ENCODE peak calls at places on chromosomes 16 and 17, in ten cellular contexts. I, X, U, F, M, Z, E, J, N and G are unnamed samples.

GRCh38 chr17:34370997-34371395 is 8.0 kb upstream of the CCL1 start:
- DNase-seq in I (no peak), X (no peak), U (no peak), F (no peak), M (no peak), Z (no peak), E (no peak), J (peak; percentile 14), N (no peak), G (no peak)

GRCh38 chr17:30378797-30379302 is at the start of gene CPD:
- DNase-seq in I (peak; percentile 96), X (peak; percentile 95), U (peak; percentile 95), F (peak; percentile 98), M (peak; percentile 97), Z (peak; percentile 98), E (peak; percentile 99), J (peak; percentile 93), N (peak; percentile 98), G (peak; percentile 97)

GRCh38 chr17:78272181-78272913 is 40.9 kb downstream of the TMEM235 start:
- DNase-seq in I (peak; percentile 37), X (no peak), U (peak; percentile 35), F (no peak), M (peak; percentile 81), Z (peak; percentile 77), E (no peak), J (peak; percentile 88), N (peak; percentile 34), G (no peak)

GRCh38 chr16:19436540-19436939 is 18.9 kb downstream of the TMC5 start:
- DNase-seq in I (no peak), X (no peak), U (no peak), F (no peak), M (no peak), Z (no peak), E (no peak), J (no peak), N (no peak), G (no peak)

GRCh38 chr17:70138309-70138865 is 30.9 kb upstream of the KCNJ2 start:
- DNase-seq in I (no peak), X (no peak), U (no peak), F (no peak), M (peak; percentile 6), Z (no peak), E (no peak), J (peak; percentile 84), N (no peak), G (no peak)

GRCh38 chr16:4663756-4664465 is 29.5 kb upstream of the NUDT16L1 start:
- DNase-seq in I (no peak), X (no peak), U (no peak), F (no peak), M (peak; percentile 79), Z (no peak), E (peak; percentile 77), J (peak; percentile 57), N (no peak), G (peak; percentile 83)

GRCh38 chr16:16797239-16797638 is 418.3 kb downstream of the NPIPA7 start:
- DNase-seq in I (no peak), X (no peak), U (no peak), F (no peak), M (no peak), Z (no peak), E (no peak), J (no peak), N (no peak), G (no peak)

GRCh38 chr16:49589721-49590120 is 216.1 kb downstream of the C16orf78 start:
- DNase-seq in I (no peak), X (no peak), U (no peak), F (no peak), M (no peak), Z (no peak), E (peak; percentile 45), J (no peak), N (no peak), G (no peak)

GRCh38 chr16:66979011-66979717 is 9.2 kb upstream of the CES4A start:
- DNase-seq in I (no peak), X (no peak), U (no peak), F (peak; percentile 63), M (peak; percentile 36), Z (no peak), E (peak; percentile 72), J (no peak), N (peak; percentile 37), G (no peak)

GRCh38 chr17:18258356-18259038 is at the start of gene FLII:
- DNase-seq in I (peak; percentile 54), X (peak; percentile 69), U (peak; percentile 59), F (peak; percentile 79), M (peak; percentile 45), Z (no peak), E (peak; percentile 80), J (peak; percentile 34), N (peak; percentile 50), G (peak; percentile 55)

GRCh38 chr16:4179020-4179419 is 62.8 kb upstream of the ADCY9 start:
- DNase-seq in I (no peak), X (no peak), U (no peak), F (no peak), M (peak; percentile 16), Z (peak; percentile 66), E (no peak), J (peak; percentile 69), N (peak; percentile 60), G (no peak)

GRCh38 chr16:27237229-27238015 is 31.1 kb downstream of the NSMCE1 start:
- DNase-seq in I (peak; percentile 62), X (no peak), U (peak; percentile 56), F (no peak), M (peak; percentile 46), Z (peak; percentile 49), E (peak; percentile 65), J (no peak), N (no peak), G (no peak)

GRCh38 chr16:23235176-23235575 is 52.6 kb downstream of the SCNN1G start:
- DNase-seq in I (no peak), X (no peak), U (no peak), F (no peak), M (no peak), Z (no peak), E (no peak), J (no peak), N (no peak), G (no peak)